ENCODE peak calls at places on chromosome 16, in eight cellular contexts. T is dermis microvascular lymphatic vessel endothelial cell; A is heart left ventricle; M is T-helper 17 cell; Q is activated CD4-positive, alpha-beta T cell treated with anti-CD3 and anti-CD28 coated beads for 36 hours; K is upper lobe of right lung; Y is Right ventricle myocardium superior; G is bronchial epithelial cell. O is an unnamed sample.

GRCh38 chr16:66942981-66943380 is 7.7 kb downstream of the CES2 start:
- DNase-seq in T (no peak), A (no peak), M (no peak), Q (no peak), K (no peak), Y (peak), G (no peak), O (no peak)

GRCh38 chr16:58628845-58629680 is 563 bp downstream of the CNOT1 start:
- DNase-seq in T (peak), A (peak), M (peak), Q (peak), K (peak), Y (peak), G (peak), O (peak)

GRCh38 chr16:21501869-21502667 is 97.3 kb upstream of the METTL9 start:
- DNase-seq in T (peak), A (peak), M (peak), Q (peak), K (peak), Y (peak), G (peak), O (peak)

GRCh38 chr16:27174798-27175197 is 28.5 kb upstream of the KDM8 start:
- DNase-seq in T (no peak), A (no peak), M (no peak), Q (no peak), K (no peak), Y (no peak), G (peak), O (no peak)

GRCh38 chr16:12245923-12246290 is 269.4 kb downstream of the SNX29 start:
- DNase-seq in T (no peak), A (no peak), M (no peak), Q (no peak), K (no peak), Y (no peak), G (no peak), O (no peak)

GRCh38 chr16:68752602-68753001 is 15.5 kb downstream of the CDH1 start:
- DNase-seq in T (no peak), A (no peak), M (no peak), Q (peak), K (no peak), Y (no peak), G (no peak), O (no peak)

GRCh38 chr16:85735946-85736345 is 14.9 kb downstream of the C16orf74 start:
- DNase-seq in T (no peak), A (no peak), M (no peak), Q (no peak), K (no peak), Y (no peak), G (no peak), O (no peak)

GRCh38 chr16:23134274-23134673 is 15.0 kb downstream of the USP31 start:
- DNase-seq in T (peak), A (peak), M (no peak), Q (no peak), K (no peak), Y (peak), G (no peak), O (no peak)

GRCh38 chr16:12522334-12522733 is 281.4 kb downstream of the CPPED1 start:
- DNase-seq in T (no peak), A (no peak), M (no peak), Q (no peak), K (no peak), Y (no peak), G (no peak), O (no peak)

GRCh38 chr16:72673118-72673517 is 374.8 kb downstream of the ZFHX3 start:
- DNase-seq in T (no peak), A (no peak), M (no peak), Q (no peak), K (no peak), Y (no peak), G (peak), O (no peak)

GRCh38 chr16:88810166-88810867 is 1.4 kb downstream of the APRT start:
- DNase-seq in T (no peak), A (no peak), M (no peak), Q (peak), K (peak), Y (no peak), G (no peak), O (no peak)

GRCh38 chr16:49282690-49283375 is 1.2 kb upstream of the CBLN1 start:
- DNase-seq in T (no peak), A (no peak), M (no peak), Q (no peak), K (no peak), Y (peak), G (no peak), O (no peak)

GRCh38 chr16:48609453-48610023 is 442 bp downstream of the N4BP1 start:
- DNase-seq in T (no peak), A (peak), M (peak), Q (peak), K (peak), Y (peak), G (peak), O (no peak)

GRCh38 chr16:35562471-35562870 is 2103.1 kb downstream of the TP53TG3F start:
- DNase-seq in T (no peak), A (no peak), M (no peak), Q (no peak), K (no peak), Y (no peak), G (peak), O (no peak)

GRCh38 chr16:66653581-66654350 is 42.8 kb downstream of the CMTM4 start:
- DNase-seq in T (no peak), A (no peak), M (no peak), Q (no peak), K (no peak), Y (no peak), G (peak), O (no peak)

GRCh38 chr16:75264531-75264998 is 13.1 kb upstream of the BCAR1 start:
- DNase-seq in T (no peak), A (peak), M (no peak), Q (no peak), K (no peak), Y (no peak), G (no peak), O (no peak)

GRCh38 chr16:59392911-59393310 is 658.8 kb upstream of the GOT2 start:
- DNase-seq in T (no peak), A (no peak), M (no peak), Q (no peak), K (no peak), Y (no peak), G (no peak), O (no peak)

GRCh38 chr16:4097826-4098240 is 18.4 kb downstream of the ADCY9 start:
- DNase-seq in T (no peak), A (no peak), M (no peak), Q (no peak), K (no peak), Y (no peak), G (no peak), O (no peak)

GRCh38 chr16:81431554-81432353 is 12.9 kb upstream of the CMIP start:
- DNase-seq in T (no peak), A (no peak), M (no peak), Q (no peak), K (peak), Y (no peak), G (no peak), O (no peak)

GRCh38 chr16:74724820-74725549 is 24.3 kb upstream of the MLKL start:
- DNase-seq in T (no peak), A (no peak), M (no peak), Q (no peak), K (no peak), Y (no peak), G (no peak), O (no peak)

O was measured in stimulated activated naive CD4-positive, alpha-beta T cell.